ENCODE peak calls at places on chromosomes 16 and 17, in six cellular contexts. T is GM23248; O is sigmoid colon; B is mesenchymal stem cell; S is CD8-positive, alpha-beta T cell; C is SK-N-SH. N is an unnamed sample. For H3K36me3, the result is how much of the 10 kb centered on the place peaks cover.

GRCh38 chr17:81034168-81034777 is 678 bp upstream of the BAIAP2 start:
- DNase-seq in T (no peak), O (no peak), B (peak), S (no peak), C (no peak), N (no peak)

GRCh38 chr17:64773836-64774761 is 112.0 kb upstream of the SMURF2 start:
- DNase-seq in T (peak), O (no peak), B (peak), S (no peak), C (peak), N (peak)

GRCh38 chr17:8152981-8153549 is 861 bp upstream of the PER1 start:
- DNase-seq in T (peak), O (peak), B (no peak), S (no peak), C (no peak), N (no peak)

GRCh38 chr16:15948532-15949209 is 745 bp upstream of the ABCC1 start:
- DNase-seq in T (no peak), O (no peak), B (no peak), S (no peak), C (no peak), N (no peak)

GRCh38 chr16:54282202-54282922 is 4.2 kb downstream of the IRX3 start:
- DNase-seq in T (no peak), O (no peak), B (no peak), S (no peak), C (peak), N (peak)

GRCh38 chr16:87570938-87571867 is 31.1 kb upstream of the JPH3 start:
- DNase-seq in T (peak), O (no peak), B (peak), S (no peak), C (peak), N (no peak)

GRCh38 chr16:49201118-49201517 is 80.5 kb downstream of the CBLN1 start:
- DNase-seq in T (no peak), O (no peak), B (no peak), S (no peak), C (no peak), N (no peak)

GRCh38 chr16:47426806-47427205 is 34.1 kb downstream of the ITFG1 start:
- DNase-seq in T (no peak), O (no peak), B (no peak), S (no peak), C (no peak), N (no peak)

GRCh38 chr16:17396762-17397498 is 73.8 kb downstream of the XYLT1 start:
- DNase-seq in T (peak), O (no peak), B (no peak), S (peak), C (peak), N (no peak)

GRCh38 chr16:88727871-88728270 is 21.6 kb downstream of the CTU2 start:
- DNase-seq in T (no peak), O (no peak), B (no peak), S (no peak), C (peak), N (no peak)
- H3K36me3 ChIP-seq in T (under half), O (half or more), B (half or more), S (under half), C (under half), N (under half)

GRCh38 chr16:27462846-27463682 is 61.1 kb downstream of the IL21R start:
- DNase-seq in T (no peak), O (no peak), B (no peak), S (no peak), C (no peak), N (no peak)

GRCh38 chr16:27463741-27464662 is 62.0 kb downstream of the IL21R start:
- DNase-seq in T (no peak), O (no peak), B (no peak), S (peak), C (no peak), N (no peak)

GRCh38 chr16:27461483-27462171 is 59.7 kb downstream of the IL21R start:
- DNase-seq in T (no peak), O (no peak), B (no peak), S (no peak), C (no peak), N (no peak)

GRCh38 chr16:27460663-27461482 is 58.9 kb downstream of the IL21R start:
- DNase-seq in T (peak), O (no peak), B (no peak), S (no peak), C (no peak), N (no peak)

DNA sequence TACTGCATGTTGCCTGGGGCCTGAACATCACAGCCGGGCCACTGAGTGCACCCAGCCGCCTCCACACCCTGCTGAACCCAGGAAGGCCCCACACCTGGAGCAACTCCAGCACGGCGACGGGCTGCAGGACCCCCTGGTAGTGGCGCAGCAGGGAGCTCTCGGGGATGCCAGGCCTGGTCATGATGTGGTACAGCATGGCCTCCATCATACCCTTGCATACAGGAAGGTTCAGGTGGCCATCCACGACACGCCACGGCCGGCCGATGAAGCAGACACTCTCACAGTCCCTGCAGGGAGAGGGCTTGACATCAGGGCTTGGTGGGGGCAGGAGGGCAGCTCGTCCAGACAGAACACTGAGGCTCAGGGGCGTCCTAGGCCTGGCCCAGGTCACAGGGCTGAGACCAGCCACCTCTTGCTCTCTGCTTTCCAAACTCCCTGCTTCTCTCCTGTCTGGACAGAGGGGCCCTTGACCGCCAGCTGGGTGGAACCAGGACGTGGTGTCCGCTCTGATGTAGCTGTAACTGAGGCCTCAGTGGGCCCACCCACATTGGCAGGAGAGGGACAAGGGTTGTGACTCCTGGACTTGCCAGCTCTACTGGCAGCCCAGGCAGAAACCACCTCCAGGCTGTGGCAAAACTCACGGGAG is 60.3 kb downstream of the IL21R start:
- DNase-seq in T (no peak), O (no peak), B (no peak), S (no peak), C (no peak), N (no peak)
- H3K27ac ChIP-seq in T (no peak), O (no peak), B (peak), S (peak), C (no peak), N (no peak)

GRCh38 chr16:1200014-1200627 is 24.9 kb downstream of the TPSG1 start:
- DNase-seq in T (no peak), O (no peak), B (no peak), S (no peak), C (no peak), N (no peak)
- H3K36me3 ChIP-seq in T (under half), O (half or more), B (under half), S (under half), C (under half), N (under half)

DNA sequence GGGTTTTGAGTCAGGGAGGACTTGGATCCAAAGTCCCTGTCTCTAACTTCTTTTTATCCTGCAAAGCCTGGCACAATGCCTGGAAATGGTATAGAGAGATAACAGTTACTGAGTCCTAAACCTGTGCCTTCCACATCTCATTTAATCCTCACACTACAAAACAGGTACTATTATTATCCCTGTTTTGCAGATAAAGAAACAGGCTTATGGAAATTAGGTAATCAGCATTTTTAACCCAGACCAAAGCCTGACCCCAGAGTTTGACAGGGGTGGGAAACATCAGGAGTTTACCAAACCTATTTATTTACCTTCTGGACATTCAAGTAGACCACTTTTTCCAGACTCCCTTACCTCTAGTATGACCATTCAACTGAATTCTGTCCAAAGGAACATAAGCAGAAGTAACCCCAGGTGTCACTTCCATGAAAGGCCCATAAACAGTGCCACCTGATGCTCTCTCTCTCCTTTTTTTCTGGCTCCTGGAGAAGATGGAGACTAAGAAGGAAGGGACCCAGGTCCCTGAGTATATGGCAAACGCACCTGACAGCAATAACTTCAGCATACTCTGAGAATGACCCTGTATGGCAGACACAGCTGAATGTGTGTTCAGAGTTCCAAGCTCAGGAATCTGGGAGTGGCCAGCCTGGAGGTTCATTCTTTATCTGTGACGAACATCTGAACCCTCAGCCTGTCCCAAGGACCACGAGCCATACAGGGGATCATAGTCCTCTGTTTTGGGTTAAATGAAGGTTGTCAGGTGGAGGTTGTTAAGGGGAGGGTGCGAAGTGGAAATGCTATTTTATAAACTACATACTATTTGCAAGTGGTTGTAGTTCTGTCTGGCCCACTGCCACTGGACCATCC is 62.7 kb downstream of the HLF start:
- DNase-seq in T (no peak), O (no peak), B (no peak), S (no peak), C (no peak), N (peak)
- H3K27ac ChIP-seq in T (no peak), O (no peak), B (no peak), S (no peak), C (no peak), N (no peak)

GRCh38 chr17:19904412-19904811 is 36.7 kb upstream of the ULK2 start:
- DNase-seq in T (peak), O (no peak), B (peak), S (no peak), C (no peak), N (no peak)
- H3K36me3 ChIP-seq in T (under half), O (under half), B (half or more), S (under half), C (half or more), N (under half)

GRCh38 chr17:43337684-43338428 is 60.9 kb upstream of the ARL4D start:
- DNase-seq in T (no peak), O (no peak), B (no peak), S (no peak), C (no peak), N (no peak)

GRCh38 chr17:43342601-43342905 is 56.2 kb upstream of the ARL4D start:
- DNase-seq in T (peak), O (no peak), B (no peak), S (no peak), C (no peak), N (no peak)

GRCh38 chr17:43338886-43339516 is 59.8 kb upstream of the ARL4D start:
- DNase-seq in T (peak), O (peak), B (peak), S (peak), C (no peak), N (peak)

GRCh38 chr17:43344700-43345099 is 54.1 kb upstream of the ARL4D start:
- DNase-seq in T (no peak), O (no peak), B (no peak), S (no peak), C (no peak), N (no peak)

GRCh38 chr17:43341705-43342600 is 56.8 kb upstream of the ARL4D start:
- DNase-seq in T (peak), O (no peak), B (peak), S (no peak), C (no peak), N (peak)
- H3K27ac ChIP-seq in T (no peak), O (no peak), B (no peak), S (no peak), C (no peak), N (no peak)